ENCODE peak calls at places on chromosomes 11 and 22, in nine cellular contexts. W is adrenal gland, J is AG09309, P is cardiac muscle cell, Y is fibroblast of pulmonary artery, M is choroid plexus epithelial cell, V is mammary epithelial cell, A is psoas muscle, Z is brain microvascular endothelial cell. T is an unnamed sample.

GRCh38 chr11:104090767-104091166 is 54.3 kb downstream of the DDI1 start:
- DNase-seq in W (no peak), J (no peak), P (no peak), Y (no peak), M (no peak), V (no peak), A (no peak), Z (no peak), T (no peak)

GRCh38 chr22:43968614-43969013 is 13.4 kb downstream of the SAMM50 start:
- DNase-seq in W (no peak), J (no peak), P (no peak), Y (no peak), M (no peak), V (no peak), A (no peak), Z (no peak), T (no peak)

GRCh38 chr11:62665630-62666258 is 632 bp downstream of the CSKMT start:
- DNase-seq in W (peak), J (no peak), P (peak), Y (peak), M (peak), V (no peak), A (peak), Z (peak), T (peak)

GRCh38 chr22:30526656-30527055 is 19.9 kb downstream of the SEC14L6 start:
- DNase-seq in W (no peak), J (no peak), P (no peak), Y (no peak), M (no peak), V (no peak), A (no peak), Z (no peak), T (no peak)

GRCh38 chr11:33690290-33691050 is 10.2 kb downstream of the C11orf91 start:
- DNase-seq in W (peak), J (peak), P (peak), Y (peak), M (peak), V (peak), A (peak), Z (peak), T (peak)

GRCh38 chr22:37628830-37629229 is 10.6 kb upstream of the SH3BP1 start:
- DNase-seq in W (no peak), J (no peak), P (no peak), Y (no peak), M (no peak), V (no peak), A (no peak), Z (no peak), T (no peak)

GRCh38 chr11:80980221-80980620 is 1539.4 kb upstream of the TENM4 start:
- DNase-seq in W (no peak), J (no peak), P (no peak), Y (peak), M (peak), V (peak), A (no peak), Z (peak), T (no peak)

GRCh38 chr22:28952857-28953256 is 69.5 kb downstream of the ZNRF3 start:
- DNase-seq in W (no peak), J (peak), P (no peak), Y (peak), M (peak), V (no peak), A (no peak), Z (no peak), T (no peak)

GRCh38 chr11:59534676-59535075 is 23.3 kb downstream of the OR4D9 start:
- DNase-seq in W (no peak), J (no peak), P (no peak), Y (no peak), M (no peak), V (no peak), A (no peak), Z (no peak), T (no peak)

GRCh38 chr11:126662055-126662790 is 306.7 kb downstream of the ST3GAL4 start:
- DNase-seq in W (no peak), J (no peak), P (no peak), Y (no peak), M (no peak), V (no peak), A (no peak), Z (no peak), T (no peak)

GRCh38 chr11:83827940-83828554 is 541.9 kb upstream of the CCDC90B start:
- DNase-seq in W (no peak), J (no peak), P (peak), Y (peak), M (peak), V (no peak), A (no peak), Z (peak), T (no peak)

GRCh38 chr11:70871881-70872280 is 380.5 kb downstream of the SHANK2 start:
- DNase-seq in W (peak), J (no peak), P (no peak), Y (no peak), M (no peak), V (no peak), A (no peak), Z (no peak), T (no peak)

GRCh38 chr11:17906436-17906835 is 106.4 kb downstream of the SERGEF start:
- DNase-seq in W (peak), J (no peak), P (no peak), Y (no peak), M (no peak), V (no peak), A (no peak), Z (no peak), T (no peak)

GRCh38 chr11:47551086-47551485 is 1.8 kb downstream of the CELF1 start:
- DNase-seq in W (no peak), J (no peak), P (peak), Y (peak), M (peak), V (peak), A (no peak), Z (no peak), T (no peak)

GRCh38 chr11:2775626-2776350 is 76.0 kb upstream of the KCNQ1OT1 start:
- DNase-seq in W (peak), J (no peak), P (no peak), Y (no peak), M (no peak), V (no peak), A (no peak), Z (no peak), T (peak)

GRCh38 chr11:131977231-131977630 is 606.8 kb downstream of the NTM start:
- DNase-seq in W (no peak), J (peak), P (no peak), Y (peak), M (peak), V (peak), A (no peak), Z (no peak), T (no peak)

GRCh38 chr22:50270302-50271010 is at the start of gene MAPK11:
- DNase-seq in W (peak), J (no peak), P (peak), Y (peak), M (peak), V (peak), A (peak), Z (peak), T (peak)

GRCh38 chr22:36369922-36370781 is 17.6 kb downstream of the MYH9 start:
- DNase-seq in W (peak), J (no peak), P (peak), Y (peak), M (peak), V (peak), A (peak), Z (no peak), T (peak)

GRCh38 chr11:98589975-98590374 is 430.8 kb upstream of the CNTN5 start:
- DNase-seq in W (no peak), J (no peak), P (no peak), Y (no peak), M (no peak), V (no peak), A (no peak), Z (no peak), T (no peak)

GRCh38 chr11:128231845-128232410 is 355.4 kb downstream of the ETS1 start:
- DNase-seq in W (no peak), J (no peak), P (no peak), Y (no peak), M (no peak), V (no peak), A (no peak), Z (no peak), T (no peak)
- H3K4me3 ChIP-seq in W (no peak), J (no peak), P (no peak), Y (no peak), M (no peak), V (no peak), A (no peak), Z (no peak), T (no peak)

GRCh38 chr11:114298701-114299090 is 2.5 kb downstream of the NNMT start:
- DNase-seq in W (no peak), J (no peak), P (peak), Y (peak), M (no peak), V (no peak), A (no peak), Z (no peak), T (no peak)
- H3K4me3 ChIP-seq in W (no peak), J (peak), P (no peak), Y (peak), M (peak), V (peak), A (peak), Z (peak), T (no peak)

DNA sequence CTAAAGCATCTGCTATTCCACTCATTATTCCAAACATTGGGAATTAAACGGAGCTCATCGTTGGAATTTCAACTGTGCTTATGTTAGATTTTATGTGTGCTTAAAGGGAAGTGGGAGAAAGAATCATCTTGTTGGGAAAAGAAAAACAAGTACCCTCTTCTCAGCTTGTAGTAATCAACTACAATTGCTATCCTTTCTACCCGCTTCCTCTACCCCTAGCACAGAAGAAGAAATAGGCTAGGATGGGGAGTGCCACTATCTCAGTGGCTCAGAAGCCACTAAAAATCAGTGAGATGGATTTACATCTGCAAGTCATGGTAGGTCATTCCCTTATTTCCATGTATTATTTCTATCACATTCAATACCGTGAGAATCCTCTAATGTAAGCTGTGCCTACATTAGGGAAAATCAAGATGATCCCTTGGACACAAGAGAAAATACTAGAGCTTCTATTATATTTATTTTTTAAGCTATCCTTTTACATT is 97.9 kb upstream of the CD44 start:
- DNase-seq in W (no peak), J (no peak), P (no peak), Y (no peak), M (no peak), V (no peak), A (no peak), Z (no peak), T (no peak)
- H3K4me3 ChIP-seq in W (no peak), J (no peak), P (no peak), Y (no peak), M (no peak), V (peak), A (no peak), Z (no peak), T (no peak)

GRCh38 chr22:35299217-35299716 is 427 bp upstream of the TOM1 start:
- DNase-seq in W (peak), J (no peak), P (peak), Y (peak), M (peak), V (no peak), A (no peak), Z (no peak), T (no peak)

GRCh38 chr22:35303029-35303624 is 3.4 kb downstream of the TOM1 start:
- DNase-seq in W (no peak), J (no peak), P (no peak), Y (no peak), M (peak), V (no peak), A (no peak), Z (peak), T (no peak)

GRCh38 chr22:35305525-35306070 is 5.9 kb downstream of the TOM1 start:
- DNase-seq in W (no peak), J (peak), P (no peak), Y (no peak), M (peak), V (no peak), A (no peak), Z (no peak), T (no peak)

GRCh38 chr22:35299717-35300497 is at the start of gene TOM1:
- DNase-seq in W (peak), J (peak), P (peak), Y (peak), M (peak), V (peak), A (peak), Z (peak), T (peak)

GRCh38 chr22:35301370-35301874 is 1.7 kb downstream of the TOM1 start:
- DNase-seq in W (peak), J (peak), P (peak), Y (peak), M (peak), V (peak), A (peak), Z (peak), T (peak)
- H3K4me3 ChIP-seq in W (no peak), J (peak), P (no peak), Y (peak), M (peak), V (peak), A (peak), Z (peak), T (no peak)

GRCh38 chr22:39171623-39172264 is 19.3 kb upstream of the CBX7 start:
- DNase-seq in W (no peak), J (no peak), P (no peak), Y (no peak), M (no peak), V (no peak), A (no peak), Z (no peak), T (no peak)

GRCh38 chr22:39173050-39173706 is 20.7 kb upstream of the CBX7 start:
- DNase-seq in W (no peak), J (no peak), P (no peak), Y (no peak), M (no peak), V (no peak), A (no peak), Z (no peak), T (no peak)

GRCh38 chr22:39174498-39175120 is 22.1 kb upstream of the CBX7 start:
- DNase-seq in W (peak), J (no peak), P (peak), Y (peak), M (peak), V (peak), A (peak), Z (peak), T (peak)

GRCh38 chr22:39175127-39176066 is 22.9 kb upstream of the CBX7 start:
- DNase-seq in W (peak), J (no peak), P (peak), Y (no peak), M (peak), V (no peak), A (no peak), Z (no peak), T (no peak)

GRCh38 chr22:39173787-39174497 is 21.5 kb upstream of the CBX7 start:
- DNase-seq in W (no peak), J (no peak), P (peak), Y (no peak), M (peak), V (no peak), A (no peak), Z (no peak), T (no peak)
- H3K4me3 ChIP-seq in W (no peak), J (no peak), P (no peak), Y (no peak), M (no peak), V (no peak), A (no peak), Z (no peak), T (no peak)

GRCh38 chr11:73343076-73343833 is 32.9 kb upstream of the RELT start:
- DNase-seq in W (no peak), J (no peak), P (no peak), Y (no peak), M (no peak), V (no peak), A (no peak), Z (no peak), T (no peak)

GRCh38 chr11:73340164-73340563 is 32.1 kb downstream of the ARHGEF17 start:
- DNase-seq in W (no peak), J (no peak), P (no peak), Y (no peak), M (no peak), V (no peak), A (no peak), Z (no peak), T (no peak)

GRCh38 chr11:73344191-73344607 is 32.0 kb upstream of the RELT start:
- DNase-seq in W (peak), J (no peak), P (no peak), Y (no peak), M (no peak), V (no peak), A (no peak), Z (no peak), T (no peak)

GRCh38 chr11:73345481-73346147 is 30.6 kb upstream of the RELT start:
- DNase-seq in W (no peak), J (no peak), P (no peak), Y (no peak), M (no peak), V (no peak), A (no peak), Z (no peak), T (no peak)

GRCh38 chr11:73342633-73343032 is 33.6 kb upstream of the RELT start:
- DNase-seq in W (no peak), J (no peak), P (no peak), Y (no peak), M (no peak), V (no peak), A (no peak), Z (no peak), T (no peak)
- H3K4me3 ChIP-seq in W (no peak), J (no peak), P (peak), Y (no peak), M (peak), V (no peak), A (peak), Z (peak), T (no peak)

GRCh38 chr11:68142441-68143309 is 21.5 kb upstream of the CHKA start:
- DNase-seq in W (no peak), J (no peak), P (no peak), Y (no peak), M (no peak), V (no peak), A (no peak), Z (no peak), T (no peak)
- H3K4me3 ChIP-seq in W (no peak), J (no peak), P (no peak), Y (no peak), M (no peak), V (no peak), A (no peak), Z (no peak), T (no peak)

GRCh38 chr11:67289226-67289650 is at the start of gene ANKRD13D:
- DNase-seq in W (no peak), J (no peak), P (no peak), Y (no peak), M (no peak), V (peak), A (no peak), Z (no peak), T (no peak)

GRCh38 chr11:67291481-67292381 is 2.6 kb downstream of the ANKRD13D start:
- DNase-seq in W (no peak), J (no peak), P (no peak), Y (no peak), M (no peak), V (no peak), A (peak), Z (no peak), T (no peak)

GRCh38 chr11:67289651-67290479 is 762 bp downstream of the ANKRD13D start:
- DNase-seq in W (no peak), J (no peak), P (peak), Y (no peak), M (no peak), V (no peak), A (peak), Z (no peak), T (peak)

GRCh38 chr11:67292671-67293070 is 3.6 kb downstream of the ANKRD13D start:
- DNase-seq in W (no peak), J (no peak), P (no peak), Y (no peak), M (no peak), V (no peak), A (no peak), Z (no peak), T (no peak)

DNA sequence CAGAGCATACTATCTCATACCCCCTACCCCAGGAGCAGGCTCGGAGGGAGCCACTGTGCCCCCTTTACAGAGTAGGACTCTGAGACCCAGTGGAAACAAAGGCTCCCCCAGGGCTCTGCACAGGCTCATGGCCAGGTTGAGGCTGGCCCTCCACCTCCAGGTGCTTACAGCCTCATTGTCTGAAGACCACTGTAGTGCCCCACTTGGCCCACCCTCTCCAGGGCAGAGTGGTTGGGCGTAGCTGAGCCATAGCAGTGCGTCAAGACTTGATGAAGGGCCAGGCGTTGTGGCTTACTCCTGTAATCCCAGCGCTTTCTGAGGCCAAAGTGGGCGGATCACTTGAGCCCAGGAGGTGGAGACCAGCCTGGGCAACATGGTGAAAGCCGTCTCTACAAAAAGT is 1.7 kb downstream of the ANKRD13D start:
- DNase-seq in W (no peak), J (peak), P (peak), Y (peak), M (no peak), V (no peak), A (peak), Z (no peak), T (peak)
- H3K4me3 ChIP-seq in W (no peak), J (peak), P (no peak), Y (peak), M (peak), V (no peak), A (no peak), Z (peak), T (no peak)

DNA sequence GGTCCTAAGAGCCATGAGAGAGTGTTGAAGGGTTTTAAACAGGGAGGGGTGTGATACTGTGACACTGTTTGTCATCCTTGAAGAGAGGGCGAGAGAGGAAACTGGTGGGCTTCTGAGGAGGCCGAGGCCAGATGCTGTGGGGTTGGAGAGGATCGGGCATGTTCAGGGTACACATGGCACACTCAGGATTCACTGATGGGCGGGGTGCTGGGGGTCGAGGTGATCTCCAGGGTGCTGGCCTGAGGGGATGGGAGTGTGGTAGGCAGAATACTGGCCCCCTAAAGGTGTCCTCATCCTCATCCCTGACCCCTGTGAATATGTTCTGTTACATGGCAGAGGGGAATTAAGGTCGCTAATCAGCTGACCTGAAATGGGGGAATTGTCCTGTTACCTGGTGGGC is 7.3 kb downstream of the TBC1D22A start:
- DNase-seq in W (no peak), J (no peak), P (no peak), Y (no peak), M (no peak), V (no peak), A (no peak), Z (no peak), T (peak)
- H3K4me3 ChIP-seq in W (no peak), J (no peak), P (no peak), Y (no peak), M (no peak), V (no peak), A (peak), Z (no peak), T (no peak)

GRCh38 chr11:100927579-100927978 is 202.0 kb downstream of the PGR start:
- DNase-seq in W (no peak), J (no peak), P (peak), Y (no peak), M (no peak), V (no peak), A (no peak), Z (no peak), T (no peak)
- H3K4me3 ChIP-seq in W (no peak), J (no peak), P (no peak), Y (no peak), M (no peak), V (no peak), A (no peak), Z (no peak), T (no peak)

T was measured in mucosa of descending colon.